ENCODE peak calls at places on chromosomes 7 and 10, in six cellular contexts. D, V, M, A, Q and E are unnamed samples.

GRCh38 chr10:113037222-113037621 is 87.2 kb downstream of the TCF7L2 start:
- DNase-seq in D (no peak), V (no peak), M (no peak), A (no peak), Q (no peak), E (no peak)

GRCh38 chr7:24108906-24109376 is 175.0 kb upstream of the NPY start:
- DNase-seq in D (no peak), V (no peak), M (peak), A (no peak), Q (no peak), E (no peak)

GRCh38 chr7:108046952-108047506 is 44.1 kb upstream of the LAMB1 start:
- DNase-seq in D (no peak), V (no peak), M (no peak), A (no peak), Q (no peak), E (no peak)

GRCh38 chr7:113907617-113908016 is 11.2 kb downstream of the PPP1R3A start:
- DNase-seq in D (no peak), V (no peak), M (no peak), A (no peak), Q (no peak), E (no peak)

GRCh38 chr7:108263364-108263951 is 133.3 kb upstream of the LAMB4 start:
- DNase-seq in D (no peak), V (no peak), M (no peak), A (no peak), Q (no peak), E (no peak)

GRCh38 chr10:105473170-105473569 is 832.1 kb downstream of the SORCS3 start:
- DNase-seq in D (no peak), V (no peak), M (no peak), A (no peak), Q (no peak), E (no peak)

GRCh38 chr10:61475449-61475873 is 22.3 kb upstream of the TMEM26 start:
- DNase-seq in D (no peak), V (no peak), M (no peak), A (peak), Q (peak), E (peak)

GRCh38 chr7:100546868-100547800 is 8.1 kb downstream of the AGFG2 start:
- DNase-seq in D (no peak), V (no peak), M (no peak), A (peak), Q (no peak), E (no peak)

GRCh38 chr7:91434821-91435220 is 170.6 kb downstream of the FZD1 start:
- DNase-seq in D (no peak), V (no peak), M (no peak), A (no peak), Q (no peak), E (no peak)

GRCh38 chr7:144454-144826 is 47.9 kb upstream of the FAM20C start:
- DNase-seq in D (no peak), V (no peak), M (no peak), A (no peak), Q (no peak), E (no peak)

GRCh38 chr10:58775960-58776574 is 263.4 kb downstream of the BICC1 start:
- DNase-seq in D (peak), V (no peak), M (no peak), A (no peak), Q (no peak), E (peak)

GRCh38 chr7:55246181-55246580 is 119.0 kb upstream of the LANCL2 start:
- DNase-seq in D (no peak), V (no peak), M (no peak), A (no peak), Q (no peak), E (peak)

GRCh38 chr10:103125323-103126267 is 67.5 kb downstream of the NT5C2 start:
- DNase-seq in D (no peak), V (peak), M (no peak), A (peak), Q (no peak), E (peak)

GRCh38 chr10:65622608-65623007 is 1303.2 kb upstream of the LRRTM3 start:
- DNase-seq in D (no peak), V (no peak), M (no peak), A (no peak), Q (no peak), E (no peak)

GRCh38 chr10:121735248-121735647 is 137.0 kb upstream of the FGFR2 start:
- DNase-seq in D (no peak), V (no peak), M (no peak), A (peak), Q (no peak), E (no peak)

GRCh38 chr10:121739114-121739513 is 140.9 kb upstream of the FGFR2 start:
- DNase-seq in D (no peak), V (no peak), M (no peak), A (no peak), Q (no peak), E (no peak)

GRCh38 chr10:121736315-121737002 is 138.2 kb upstream of the FGFR2 start:
- DNase-seq in D (no peak), V (no peak), M (no peak), A (no peak), Q (no peak), E (no peak)

GRCh38 chr10:121740069-121740468 is 141.8 kb upstream of the FGFR2 start:
- DNase-seq in D (no peak), V (no peak), M (no peak), A (no peak), Q (no peak), E (no peak)

GRCh38 chr10:121741246-121741645 is 143.0 kb upstream of the FGFR2 start:
- DNase-seq in D (no peak), V (no peak), M (no peak), A (no peak), Q (no peak), E (peak)
- TF ChIP-seq BHLHE40 in D (no peak), V (no peak), M (no peak), A (no peak), Q (no peak), E (no peak)

GRCh38 chr10:88759366-88760101 is at the start of gene LIPN:
- DNase-seq in D (no peak), V (no peak), M (no peak), A (no peak), Q (no peak), E (no peak)

GRCh38 chr10:88756660-88757059 is 3.2 kb upstream of the LIPN start:
- DNase-seq in D (no peak), V (no peak), M (no peak), A (no peak), Q (no peak), E (no peak)

GRCh38 chr10:88755753-88756152 is 4.1 kb upstream of the LIPN start:
- DNase-seq in D (no peak), V (no peak), M (no peak), A (no peak), Q (no peak), E (no peak)

DNA sequence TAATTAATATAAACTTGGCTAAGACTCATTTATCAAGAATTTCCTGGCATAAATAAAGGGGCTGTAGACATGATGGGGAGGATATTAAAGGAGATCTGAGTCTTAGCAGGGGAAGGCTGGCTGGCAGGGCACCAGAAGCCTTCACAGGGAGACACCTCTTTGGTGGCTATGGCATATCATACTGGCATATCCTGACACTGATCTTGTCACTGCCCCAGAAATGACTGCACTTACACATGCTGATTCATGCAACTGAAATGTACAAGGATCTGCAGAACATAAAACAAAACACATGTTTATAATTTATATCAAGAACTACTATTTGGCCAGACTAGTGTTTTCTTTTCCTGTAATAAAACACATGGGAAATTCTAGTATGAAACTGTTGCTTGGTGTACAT is 5.5 kb upstream of the LIPN start:
- DNase-seq in D (no peak), V (no peak), M (no peak), A (no peak), Q (no peak), E (peak)
- TF ChIP-seq BHLHE40 in D (no peak), V (no peak), M (no peak), A (no peak), Q (no peak), E (no peak)

GRCh38 chr10:88157981-88158465 is 294.6 kb downstream of the PTEN start:
- DNase-seq in D (peak), V (no peak), M (no peak), A (no peak), Q (no peak), E (peak)
- TF ChIP-seq BHLHE40 in D (no peak), V (no peak), M (no peak), A (no peak), Q (no peak), E (no peak)

GRCh38 chr10:71124921-71125748 is 87.2 kb upstream of the UNC5B start:
- DNase-seq in D (no peak), V (no peak), M (no peak), A (peak), Q (no peak), E (no peak)
- TF ChIP-seq BHLHE40 in D (no peak), V (no peak), M (no peak), A (no peak), Q (no peak), E (no peak)

DNA sequence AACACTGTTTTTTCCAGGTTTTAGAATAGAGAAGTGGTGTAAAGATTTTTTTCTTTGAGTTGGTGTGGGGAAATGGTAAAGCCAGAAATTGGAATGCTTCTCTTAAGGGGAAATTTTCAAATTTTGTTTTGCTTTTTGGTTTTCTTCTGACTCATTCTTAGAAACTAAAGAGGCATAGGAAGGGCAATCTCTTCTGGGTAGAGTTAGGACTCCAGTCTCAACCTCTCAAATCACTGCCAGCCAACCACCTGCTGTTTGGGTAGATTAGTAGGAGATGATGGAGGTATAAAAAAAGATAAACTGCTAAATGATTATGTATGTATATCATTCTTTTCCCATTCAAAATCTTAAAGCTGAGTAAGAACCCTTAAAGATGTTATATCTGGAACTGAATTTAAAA is 47.7 kb upstream of the STRIP2 start:
- DNase-seq in D (no peak), V (no peak), M (no peak), A (no peak), Q (no peak), E (no peak)
- TF ChIP-seq BHLHE40 in D (no peak), V (no peak), M (no peak), A (no peak), Q (no peak), E (no peak)

GRCh38 chr10:95787447-95787846 is 31.5 kb downstream of the ENTPD1 start:
- DNase-seq in D (no peak), V (no peak), M (no peak), A (no peak), Q (no peak), E (no peak)
- TF ChIP-seq BHLHE40 in D (no peak), V (no peak), M (no peak), A (no peak), Q (no peak), E (no peak)

DNA sequence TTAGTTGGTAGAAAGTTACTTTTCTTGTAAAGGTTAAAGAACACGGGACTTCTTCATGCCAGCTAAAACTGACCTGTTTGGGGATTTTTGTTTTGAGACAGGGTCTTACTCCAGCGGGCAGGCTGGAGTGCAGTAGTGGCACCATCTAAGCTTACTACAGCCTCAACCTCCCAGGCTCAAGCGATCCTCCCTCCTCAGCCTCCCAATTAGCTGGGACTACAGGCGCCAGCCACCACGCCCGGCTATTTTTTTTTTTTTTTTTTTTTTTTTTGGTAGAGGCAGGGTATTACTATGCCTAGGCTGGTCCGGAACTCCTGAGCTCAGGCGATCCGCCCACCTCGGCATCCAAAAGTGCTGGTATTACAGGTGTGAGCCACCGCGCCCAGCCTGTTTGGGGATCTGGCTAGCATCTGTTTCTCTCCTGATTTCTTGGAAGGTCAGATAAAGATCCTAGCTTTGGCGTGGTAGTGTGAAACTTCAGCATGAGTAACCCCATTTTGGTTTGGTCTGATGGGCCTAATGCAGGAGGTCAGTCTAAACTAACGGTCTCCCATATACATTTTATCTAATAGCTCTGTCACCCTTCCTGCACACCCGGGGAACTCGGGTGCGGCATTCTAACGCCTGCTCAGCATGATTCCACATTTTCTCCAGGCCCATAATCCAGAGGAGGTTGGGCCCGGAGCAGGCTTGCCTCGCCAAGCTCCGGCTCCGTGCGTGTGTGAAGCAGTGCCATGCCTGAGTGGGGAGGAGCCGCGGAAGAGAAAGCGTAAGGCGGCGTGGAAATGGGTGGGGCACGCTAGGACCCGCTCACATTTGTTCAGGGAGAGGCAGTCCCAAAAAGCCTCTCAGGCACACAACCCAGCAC is 1.0 kb upstream of the VDAC2 start:
- DNase-seq in D (peak), V (peak), M (no peak), A (peak), Q (peak), E (peak)
- TF ChIP-seq BHLHE40 in D (no peak), V (no peak), M (no peak), A (peak), Q (no peak), E (no peak)

DNA sequence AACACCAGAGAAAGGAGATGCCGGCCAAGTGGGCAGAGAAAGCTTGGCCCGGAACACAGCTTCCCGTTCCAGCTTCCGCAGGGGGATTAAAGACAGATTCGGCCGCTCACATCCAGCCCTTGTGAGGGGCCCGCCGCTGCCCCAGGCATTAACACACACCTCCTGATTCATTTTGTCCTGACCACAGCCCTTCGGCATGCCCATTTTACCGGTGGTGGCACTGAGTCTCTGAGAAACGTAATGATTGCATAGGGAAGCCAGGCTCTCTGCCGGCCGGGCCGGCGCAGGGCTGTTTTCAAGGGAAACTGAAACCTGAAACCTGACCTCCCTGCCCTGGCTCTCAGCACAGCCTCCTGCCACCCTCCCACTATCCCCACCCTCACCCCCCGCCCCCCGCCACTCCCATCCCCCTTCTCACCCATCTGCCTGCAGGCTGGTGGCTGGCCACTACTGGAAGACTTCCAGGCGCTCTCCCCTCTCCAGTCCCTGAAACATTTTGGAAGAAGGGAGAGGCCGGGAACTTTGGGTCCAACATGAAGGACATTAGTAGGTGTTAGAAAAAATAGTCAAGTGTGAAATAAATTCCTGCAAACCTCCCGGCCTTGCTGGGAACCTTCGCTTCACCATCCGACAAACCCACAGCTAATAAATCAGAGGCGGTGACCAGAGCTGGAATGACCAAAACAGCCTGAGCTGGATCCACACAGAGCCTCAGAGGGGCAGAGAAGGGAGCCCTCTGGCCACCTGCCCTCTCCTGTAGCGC is 83.5 kb upstream of the CUX1 start:
- DNase-seq in D (no peak), V (no peak), M (peak), A (peak), Q (no peak), E (peak)
- TF ChIP-seq BHLHE40 in D (no peak), V (no peak), M (no peak), A (no peak), Q (no peak), E (no peak)